ENCODE peak calls at places on chromosome 13, in eight cellular contexts. One of them, this sample, is unnamed.

GRCh38 chr13:75550159-75550567 is 572 bp downstream of the UCHL3 start:
- DNase-seq in activated B cell treated with CpG ODN at 0.5 μM for 24 hours: no peak
- DNase-seq in CD8-positive, alpha-beta T cell: no peak
- DNase-seq in fibroblast of the aortic adventitia: peak; percentile 61
- DNase-seq in suprapubic skin: no peak
- DNase-seq in mammary epithelial cell: peak; percentile 85
- DNase-seq in CD4-positive, alpha-beta T cell: no peak
- DNase-seq in upper lobe of right lung: no peak
- DNase-seq in this sample: no peak

GRCh38 chr13:80177327-80177726 is 163.6 kb downstream of the SPRY2 start:
- DNase-seq in suprapubic skin: no peak
- DNase-seq in activated B cell treated with CpG ODN at 0.5 μM for 24 hours: no peak
- DNase-seq in upper lobe of right lung: no peak
- DNase-seq in CD4-positive, alpha-beta T cell: no peak
- DNase-seq in mammary epithelial cell: peak; percentile 51
- DNase-seq in CD8-positive, alpha-beta T cell: no peak
- DNase-seq in fibroblast of the aortic adventitia: no peak
- DNase-seq in this sample: no peak

GRCh38 chr13:92994056-92994455 is 232.6 kb upstream of the GPC6 start:
- DNase-seq in mammary epithelial cell: peak; percentile 78
- DNase-seq in suprapubic skin: no peak
- DNase-seq in CD8-positive, alpha-beta T cell: no peak
- DNase-seq in upper lobe of right lung: no peak
- DNase-seq in fibroblast of the aortic adventitia: peak; percentile 35
- DNase-seq in activated B cell treated with CpG ODN at 0.5 μM for 24 hours: no peak
- DNase-seq in CD4-positive, alpha-beta T cell: no peak
- DNase-seq in this sample: no peak

GRCh38 chr13:110327036-110327790 is 20.1 kb downstream of the COL4A2 start:
- DNase-seq in upper lobe of right lung: no peak
- DNase-seq in CD8-positive, alpha-beta T cell: no peak
- DNase-seq in mammary epithelial cell: no peak
- DNase-seq in CD4-positive, alpha-beta T cell: no peak
- DNase-seq in suprapubic skin: no peak
- DNase-seq in activated B cell treated with CpG ODN at 0.5 μM for 24 hours: no peak
- DNase-seq in fibroblast of the aortic adventitia: no peak
- DNase-seq in this sample: no peak

GRCh38 chr13:113064534-113065405 is 40.8 kb upstream of the F7 start:
- DNase-seq in CD8-positive, alpha-beta T cell: no peak
- DNase-seq in suprapubic skin: no peak
- DNase-seq in CD4-positive, alpha-beta T cell: no peak
- DNase-seq in mammary epithelial cell: peak; percentile 8
- DNase-seq in fibroblast of the aortic adventitia: peak; percentile 92
- DNase-seq in upper lobe of right lung: no peak
- DNase-seq in activated B cell treated with CpG ODN at 0.5 μM for 24 hours: no peak
- DNase-seq in this sample: no peak

GRCh38 chr13:41361501-41361900 is 50.4 kb downstream of the NAA16 start:
- DNase-seq in CD4-positive, alpha-beta T cell: no peak
- DNase-seq in CD8-positive, alpha-beta T cell: no peak
- DNase-seq in upper lobe of right lung: no peak
- DNase-seq in fibroblast of the aortic adventitia: no peak
- DNase-seq in mammary epithelial cell: no peak
- DNase-seq in activated B cell treated with CpG ODN at 0.5 μM for 24 hours: no peak
- DNase-seq in suprapubic skin: no peak
- DNase-seq in this sample: no peak

GRCh38 chr13:44148159-44148929 is 225.3 kb upstream of the SERP2 start:
- DNase-seq in CD4-positive, alpha-beta T cell: no peak
- DNase-seq in suprapubic skin: no peak
- DNase-seq in upper lobe of right lung: no peak
- DNase-seq in mammary epithelial cell: peak; percentile 39
- DNase-seq in activated B cell treated with CpG ODN at 0.5 μM for 24 hours: no peak
- DNase-seq in CD8-positive, alpha-beta T cell: no peak
- DNase-seq in fibroblast of the aortic adventitia: peak; percentile 36
- DNase-seq in this sample: no peak

GRCh38 chr13:43874512-43875092 is 4.9 kb downstream of the CCDC122 start:
- DNase-seq in suprapubic skin: no peak
- DNase-seq in activated B cell treated with CpG ODN at 0.5 μM for 24 hours: no peak
- DNase-seq in fibroblast of the aortic adventitia: peak; percentile 68
- DNase-seq in CD8-positive, alpha-beta T cell: no peak
- DNase-seq in mammary epithelial cell: no peak
- DNase-seq in upper lobe of right lung: no peak
- DNase-seq in CD4-positive, alpha-beta T cell: no peak
- DNase-seq in this sample: no peak

GRCh38 chr13:94154362-94154761 is 325.1 kb downstream of the DCT start:
- DNase-seq in suprapubic skin: no peak
- DNase-seq in activated B cell treated with CpG ODN at 0.5 μM for 24 hours: no peak
- DNase-seq in mammary epithelial cell: peak; percentile 32
- DNase-seq in CD4-positive, alpha-beta T cell: no peak
- DNase-seq in upper lobe of right lung: no peak
- DNase-seq in CD8-positive, alpha-beta T cell: no peak
- DNase-seq in fibroblast of the aortic adventitia: peak; percentile 94
- DNase-seq in this sample: no peak

GRCh38 chr13:46571189-46571901 is 18.4 kb downstream of the LRCH1 start:
- DNase-seq in activated B cell treated with CpG ODN at 0.5 μM for 24 hours: no peak
- DNase-seq in CD4-positive, alpha-beta T cell: no peak
- DNase-seq in fibroblast of the aortic adventitia: peak; percentile 72
- DNase-seq in suprapubic skin: no peak
- DNase-seq in mammary epithelial cell: no peak
- DNase-seq in upper lobe of right lung: no peak
- DNase-seq in CD8-positive, alpha-beta T cell: no peak
- DNase-seq in this sample: no peak

GRCh38 chr13:20908714-20909497 is 6.4 kb upstream of the XPO4 start:
- DNase-seq in upper lobe of right lung: no peak
- DNase-seq in mammary epithelial cell: no peak
- DNase-seq in fibroblast of the aortic adventitia: no peak
- DNase-seq in suprapubic skin: no peak
- DNase-seq in CD8-positive, alpha-beta T cell: no peak
- DNase-seq in activated B cell treated with CpG ODN at 0.5 μM for 24 hours: no peak
- DNase-seq in CD4-positive, alpha-beta T cell: no peak
- DNase-seq in this sample: no peak

GRCh38 chr13:74761794-74762193 is 627.6 kb upstream of the KLF12 start:
- DNase-seq in fibroblast of the aortic adventitia: peak; percentile 96
- DNase-seq in upper lobe of right lung: no peak
- DNase-seq in activated B cell treated with CpG ODN at 0.5 μM for 24 hours: no peak
- DNase-seq in CD4-positive, alpha-beta T cell: no peak
- DNase-seq in CD8-positive, alpha-beta T cell: no peak
- DNase-seq in mammary epithelial cell: no peak
- DNase-seq in suprapubic skin: no peak
- DNase-seq in this sample: no peak

GRCh38 chr13:99218126-99218525 is 17.5 kb downstream of the UBAC2 start:
- DNase-seq in activated B cell treated with CpG ODN at 0.5 μM for 24 hours: no peak
- DNase-seq in CD4-positive, alpha-beta T cell: no peak
- DNase-seq in fibroblast of the aortic adventitia: no peak
- DNase-seq in CD8-positive, alpha-beta T cell: no peak
- DNase-seq in mammary epithelial cell: no peak
- DNase-seq in suprapubic skin: no peak
- DNase-seq in upper lobe of right lung: no peak
- DNase-seq in this sample: no peak

GRCh38 chr13:67416047-67416925 is 186.2 kb upstream of the PCDH9 start:
- DNase-seq in upper lobe of right lung: peak; percentile 72
- DNase-seq in CD4-positive, alpha-beta T cell: no peak
- DNase-seq in CD8-positive, alpha-beta T cell: no peak
- DNase-seq in mammary epithelial cell: peak; percentile 2
- DNase-seq in fibroblast of the aortic adventitia: peak; percentile 22
- DNase-seq in suprapubic skin: no peak
- DNase-seq in activated B cell treated with CpG ODN at 0.5 μM for 24 hours: no peak
- DNase-seq in this sample: no peak

GRCh38 chr13:85241045-85241444 is 558.2 kb downstream of the SLITRK6 start:
- DNase-seq in upper lobe of right lung: no peak
- DNase-seq in CD4-positive, alpha-beta T cell: no peak
- DNase-seq in CD8-positive, alpha-beta T cell: no peak
- DNase-seq in fibroblast of the aortic adventitia: peak; percentile 13
- DNase-seq in suprapubic skin: no peak
- DNase-seq in activated B cell treated with CpG ODN at 0.5 μM for 24 hours: no peak
- DNase-seq in mammary epithelial cell: peak; percentile 73
- DNase-seq in this sample: no peak

GRCh38 chr13:100306444-100306999 is 217.6 kb downstream of the PCCA start:
- DNase-seq in fibroblast of the aortic adventitia: no peak
- DNase-seq in CD8-positive, alpha-beta T cell: no peak
- DNase-seq in upper lobe of right lung: no peak
- DNase-seq in CD4-positive, alpha-beta T cell: no peak
- DNase-seq in activated B cell treated with CpG ODN at 0.5 μM for 24 hours: no peak
- DNase-seq in mammary epithelial cell: no peak
- DNase-seq in suprapubic skin: no peak
- DNase-seq in this sample: no peak

GRCh38 chr13:24323739-24324075 is 14.3 kb downstream of the C1QTNF9 start:
- DNase-seq in upper lobe of right lung: no peak
- DNase-seq in fibroblast of the aortic adventitia: no peak
- DNase-seq in mammary epithelial cell: no peak
- DNase-seq in activated B cell treated with CpG ODN at 0.5 μM for 24 hours: no peak
- DNase-seq in CD8-positive, alpha-beta T cell: no peak
- DNase-seq in CD4-positive, alpha-beta T cell: no peak
- DNase-seq in suprapubic skin: no peak
- DNase-seq in this sample: no peak

GRCh38 chr13:113153810-113154748 is 4.4 kb upstream of the PROZ start:
- DNase-seq in CD4-positive, alpha-beta T cell: peak; percentile 65
- DNase-seq in fibroblast of the aortic adventitia: peak; percentile 66
- DNase-seq in CD8-positive, alpha-beta T cell: peak; percentile 75
- DNase-seq in suprapubic skin: peak; percentile 90
- DNase-seq in activated B cell treated with CpG ODN at 0.5 μM for 24 hours: peak; percentile 50
- DNase-seq in mammary epithelial cell: peak; percentile 29
- DNase-seq in upper lobe of right lung: peak; percentile 86
- DNase-seq in this sample: peak; percentile 77

DNA sequence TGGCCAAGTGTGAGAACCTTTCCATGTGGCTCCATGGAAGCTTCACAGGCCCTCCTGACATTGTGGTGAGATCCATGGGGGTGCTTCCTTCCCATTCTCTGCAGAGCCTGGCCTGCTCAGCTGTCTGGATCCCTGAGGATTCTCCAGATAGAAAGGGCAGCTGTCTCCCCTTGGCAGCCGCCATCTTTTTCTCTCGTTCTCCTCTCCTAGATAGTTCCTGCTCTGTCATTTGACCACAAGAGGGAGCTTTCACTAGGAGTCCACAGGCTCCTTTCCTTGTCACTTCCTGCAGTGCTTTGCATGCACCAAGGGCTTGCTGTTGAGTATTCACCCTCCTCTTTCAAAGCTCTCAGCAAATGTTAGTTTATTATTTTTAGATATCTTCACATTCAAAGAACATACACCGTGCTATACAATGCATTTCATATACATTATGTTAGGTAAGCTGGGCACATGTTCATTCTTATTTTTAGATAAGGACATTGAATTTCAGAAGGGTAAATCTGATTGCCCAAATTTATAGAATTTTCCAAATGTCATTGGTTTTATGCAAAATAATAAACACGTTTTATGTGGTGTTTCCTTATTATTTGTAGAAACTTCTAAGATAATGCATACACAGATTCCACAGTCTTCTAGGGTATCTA is 133.2 kb downstream of the FRY start:
- DNase-seq in fibroblast of the aortic adventitia: peak; percentile 77
- DNase-seq in mammary epithelial cell: no peak
- DNase-seq in CD8-positive, alpha-beta T cell: no peak
- DNase-seq in activated B cell treated with CpG ODN at 0.5 μM for 24 hours: no peak
- DNase-seq in upper lobe of right lung: no peak
- DNase-seq in CD4-positive, alpha-beta T cell: no peak
- DNase-seq in suprapubic skin: no peak
- DNase-seq in this sample: no peak
- TF ChIP-seq CTCF in fibroblast of the aortic adventitia: peak; percentile 74
- TF ChIP-seq CTCF in mammary epithelial cell: peak; percentile 44
- TF ChIP-seq CTCF in CD8-positive, alpha-beta T cell: no peak
- TF ChIP-seq CTCF in activated B cell treated with CpG ODN at 0.5 μM for 24 hours: no peak
- TF ChIP-seq CTCF in upper lobe of right lung: peak; percentile 57
- TF ChIP-seq CTCF in CD4-positive, alpha-beta T cell: peak; percentile 53
- TF ChIP-seq CTCF in suprapubic skin: peak; percentile 44
- TF ChIP-seq CTCF in this sample: peak; percentile 59

GRCh38 chr13:37755349-37755748 is 114.2 kb downstream of the TRPC4 start:
- DNase-seq in upper lobe of right lung: no peak
- DNase-seq in CD8-positive, alpha-beta T cell: no peak
- DNase-seq in activated B cell treated with CpG ODN at 0.5 μM for 24 hours: no peak
- DNase-seq in mammary epithelial cell: no peak
- DNase-seq in CD4-positive, alpha-beta T cell: no peak
- DNase-seq in fibroblast of the aortic adventitia: no peak
- DNase-seq in suprapubic skin: no peak
- DNase-seq in this sample: no peak
- TF ChIP-seq CTCF in upper lobe of right lung: no peak
- TF ChIP-seq CTCF in CD8-positive, alpha-beta T cell: no peak
- TF ChIP-seq CTCF in activated B cell treated with CpG ODN at 0.5 μM for 24 hours: no peak
- TF ChIP-seq CTCF in mammary epithelial cell: no peak
- TF ChIP-seq CTCF in CD4-positive, alpha-beta T cell: no peak
- TF ChIP-seq CTCF in fibroblast of the aortic adventitia: no peak
- TF ChIP-seq CTCF in suprapubic skin: no peak
- TF ChIP-seq CTCF in this sample: no peak

GRCh38 chr13:30865131-30866009 is 40.7 kb upstream of the MEDAG start:
- DNase-seq in fibroblast of the aortic adventitia: peak; percentile 96
- DNase-seq in CD8-positive, alpha-beta T cell: peak; percentile 43
- DNase-seq in activated B cell treated with CpG ODN at 0.5 μM for 24 hours: peak; percentile 29
- DNase-seq in mammary epithelial cell: peak; percentile 89
- DNase-seq in upper lobe of right lung: peak; percentile 80
- DNase-seq in CD4-positive, alpha-beta T cell: peak; percentile 22
- DNase-seq in suprapubic skin: peak; percentile 91
- DNase-seq in this sample: peak; percentile 70
- TF ChIP-seq CTCF in fibroblast of the aortic adventitia: peak; percentile 93
- TF ChIP-seq CTCF in CD8-positive, alpha-beta T cell: peak; percentile 97
- TF ChIP-seq CTCF in activated B cell treated with CpG ODN at 0.5 μM for 24 hours: peak; percentile 66
- TF ChIP-seq CTCF in mammary epithelial cell: peak; percentile 97
- TF ChIP-seq CTCF in upper lobe of right lung: peak; percentile 90
- TF ChIP-seq CTCF in CD4-positive, alpha-beta T cell: peak; percentile 89
- TF ChIP-seq CTCF in suprapubic skin: peak; percentile 90
- TF ChIP-seq CTCF in this sample: peak; percentile 87

GRCh38 chr13:95805921-95806320 is 129.0 kb downstream of the DNAJC3 start:
- DNase-seq in activated B cell treated with CpG ODN at 0.5 μM for 24 hours: no peak
- DNase-seq in fibroblast of the aortic adventitia: no peak
- DNase-seq in CD4-positive, alpha-beta T cell: no peak
- DNase-seq in mammary epithelial cell: no peak
- DNase-seq in suprapubic skin: no peak
- DNase-seq in upper lobe of right lung: no peak
- DNase-seq in CD8-positive, alpha-beta T cell: no peak
- DNase-seq in this sample: no peak
- TF ChIP-seq CTCF in activated B cell treated with CpG ODN at 0.5 μM for 24 hours: no peak
- TF ChIP-seq CTCF in fibroblast of the aortic adventitia: no peak
- TF ChIP-seq CTCF in CD4-positive, alpha-beta T cell: no peak
- TF ChIP-seq CTCF in mammary epithelial cell: no peak
- TF ChIP-seq CTCF in suprapubic skin: no peak
- TF ChIP-seq CTCF in upper lobe of right lung: no peak
- TF ChIP-seq CTCF in CD8-positive, alpha-beta T cell: no peak
- TF ChIP-seq CTCF in this sample: no peak

DNA sequence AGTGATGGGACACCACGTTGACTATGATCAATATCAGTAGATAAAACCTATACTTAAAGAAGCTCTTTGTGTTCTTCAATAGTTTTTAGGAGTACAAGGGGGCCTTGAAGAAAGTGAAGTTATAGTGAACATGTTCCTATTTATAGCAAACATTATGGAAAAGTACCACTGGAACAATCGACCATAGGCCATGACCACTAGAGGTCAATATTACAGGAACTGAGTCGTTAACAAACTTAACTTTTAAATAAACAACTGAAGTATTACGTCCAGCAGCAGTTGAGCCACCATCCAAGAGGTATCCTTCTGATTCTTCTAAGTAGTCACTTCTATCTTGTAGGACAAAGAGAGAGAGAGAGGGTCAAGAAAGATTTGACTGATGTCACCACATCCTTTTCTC is 391.0 kb upstream of the SLITRK5 start:
- DNase-seq in fibroblast of the aortic adventitia: no peak
- DNase-seq in activated B cell treated with CpG ODN at 0.5 μM for 24 hours: no peak
- DNase-seq in upper lobe of right lung: no peak
- DNase-seq in CD4-positive, alpha-beta T cell: no peak
- DNase-seq in mammary epithelial cell: no peak
- DNase-seq in CD8-positive, alpha-beta T cell: no peak
- DNase-seq in suprapubic skin: no peak
- DNase-seq in this sample: no peak
- TF ChIP-seq CTCF in fibroblast of the aortic adventitia: no peak
- TF ChIP-seq CTCF in activated B cell treated with CpG ODN at 0.5 μM for 24 hours: no peak
- TF ChIP-seq CTCF in upper lobe of right lung: no peak
- TF ChIP-seq CTCF in CD4-positive, alpha-beta T cell: no peak
- TF ChIP-seq CTCF in mammary epithelial cell: peak; percentile 15
- TF ChIP-seq CTCF in CD8-positive, alpha-beta T cell: no peak
- TF ChIP-seq CTCF in suprapubic skin: no peak
- TF ChIP-seq CTCF in this sample: no peak

GRCh38 chr13:39858794-39859193 is 203.3 kb downstream of the COG6 start:
- DNase-seq in CD4-positive, alpha-beta T cell: no peak
- DNase-seq in activated B cell treated with CpG ODN at 0.5 μM for 24 hours: no peak
- DNase-seq in mammary epithelial cell: no peak
- DNase-seq in CD8-positive, alpha-beta T cell: no peak
- DNase-seq in upper lobe of right lung: no peak
- DNase-seq in suprapubic skin: no peak
- DNase-seq in fibroblast of the aortic adventitia: no peak
- DNase-seq in this sample: no peak
- TF ChIP-seq CTCF in CD4-positive, alpha-beta T cell: no peak
- TF ChIP-seq CTCF in activated B cell treated with CpG ODN at 0.5 μM for 24 hours: no peak
- TF ChIP-seq CTCF in mammary epithelial cell: no peak
- TF ChIP-seq CTCF in CD8-positive, alpha-beta T cell: no peak
- TF ChIP-seq CTCF in upper lobe of right lung: no peak
- TF ChIP-seq CTCF in suprapubic skin: no peak
- TF ChIP-seq CTCF in fibroblast of the aortic adventitia: no peak
- TF ChIP-seq CTCF in this sample: no peak

This sample was measured in CD14-positive monocyte.